ENCODE peak calls at places on chromosomes 4 and X, in five cellular contexts. One of them, this sample, is unnamed.

GRCh38 chr4:128386761-128387599 is 99.4 kb upstream of the PGRMC2 start:
- DNase-seq in right lobe of liver: peak; percentile 85
- DNase-seq in AG10803: peak; percentile 99
- DNase-seq in astrocyte of the cerebellum: peak; percentile 98
- DNase-seq in AG04449: peak; percentile 91
- DNase-seq in this sample: peak; percentile 94

GRCh38 chrX:139762400-139763183 is 54.6 kb upstream of the MCF2 start:
- DNase-seq in right lobe of liver: no peak
- DNase-seq in AG10803: peak; percentile 22
- DNase-seq in astrocyte of the cerebellum: no peak
- DNase-seq in AG04449: no peak
- DNase-seq in this sample: no peak

GRCh38 chr4:18957721-18958120 is 936.2 kb upstream of the LCORL start:
- DNase-seq in right lobe of liver: no peak
- DNase-seq in AG10803: no peak
- DNase-seq in astrocyte of the cerebellum: no peak
- DNase-seq in AG04449: no peak
- DNase-seq in this sample: no peak

GRCh38 chr4:8341691-8342090 is 72.1 kb downstream of the HTRA3 start:
- DNase-seq in right lobe of liver: no peak
- DNase-seq in AG10803: no peak
- DNase-seq in astrocyte of the cerebellum: no peak
- DNase-seq in AG04449: no peak
- DNase-seq in this sample: peak; percentile 41

GRCh38 chr4:67929447-67929846 is 33.8 kb downstream of the TMPRSS11A start:
- DNase-seq in right lobe of liver: no peak
- DNase-seq in AG10803: peak; percentile 9
- DNase-seq in astrocyte of the cerebellum: peak; percentile 39
- DNase-seq in AG04449: no peak
- DNase-seq in this sample: no peak

GRCh38 chrX:24515447-24515846 is 50.4 kb downstream of the PDK3 start:
- DNase-seq in right lobe of liver: no peak
- DNase-seq in AG10803: no peak
- DNase-seq in astrocyte of the cerebellum: peak; percentile 16
- DNase-seq in AG04449: no peak
- DNase-seq in this sample: no peak

GRCh38 chr4:22532896-22533295 is 17.0 kb upstream of the ADGRA3 start:
- DNase-seq in right lobe of liver: no peak
- DNase-seq in AG10803: no peak
- DNase-seq in astrocyte of the cerebellum: no peak
- DNase-seq in AG04449: no peak
- DNase-seq in this sample: no peak

GRCh38 chr4:136863756-136864155 is 668.5 kb downstream of the PCDH18 start:
- DNase-seq in right lobe of liver: no peak
- DNase-seq in AG10803: no peak
- DNase-seq in astrocyte of the cerebellum: no peak
- DNase-seq in AG04449: no peak
- DNase-seq in this sample: no peak

GRCh38 chr4:4320951-4321714 is 31.1 kb downstream of the ZBTB49 start:
- DNase-seq in right lobe of liver: no peak
- DNase-seq in AG10803: no peak
- DNase-seq in astrocyte of the cerebellum: no peak
- DNase-seq in AG04449: no peak
- DNase-seq in this sample: peak; percentile 69

GRCh38 chrX:65985922-65986588 is 53.8 kb downstream of the VSIG4 start:
- DNase-seq in right lobe of liver: peak; percentile 18
- DNase-seq in AG10803: peak; percentile 41
- DNase-seq in astrocyte of the cerebellum: peak; percentile 26
- DNase-seq in AG04449: peak; percentile 0
- DNase-seq in this sample: no peak

GRCh38 chr4:92304073-92304472 is 307 bp downstream of the GRID2 start:
- DNase-seq in right lobe of liver: no peak
- DNase-seq in AG10803: no peak
- DNase-seq in astrocyte of the cerebellum: no peak
- DNase-seq in AG04449: no peak
- DNase-seq in this sample: no peak

GRCh38 chr4:77367638-77368037 is 210.6 kb downstream of the CCNG2 start:
- DNase-seq in right lobe of liver: no peak
- DNase-seq in AG10803: no peak
- DNase-seq in astrocyte of the cerebellum: no peak
- DNase-seq in AG04449: no peak
- DNase-seq in this sample: no peak

GRCh38 chr4:56241500-56241899 is 145.8 kb downstream of the AASDH start:
- DNase-seq in right lobe of liver: no peak
- DNase-seq in AG10803: no peak
- DNase-seq in astrocyte of the cerebellum: no peak
- DNase-seq in AG04449: no peak
- DNase-seq in this sample: no peak

GRCh38 chr4:180350866-180351350 is 1892.3 kb upstream of the TENM3 start:
- DNase-seq in right lobe of liver: no peak
- DNase-seq in AG10803: no peak
- DNase-seq in astrocyte of the cerebellum: no peak
- DNase-seq in AG04449: no peak
- DNase-seq in this sample: no peak

GRCh38 chrX:101658661-101659477 is 781 bp downstream of the ARMCX2 start:
- DNase-seq in right lobe of liver: peak; percentile 55
- DNase-seq in AG10803: peak; percentile 52
- DNase-seq in astrocyte of the cerebellum: peak; percentile 3
- DNase-seq in AG04449: no peak
- DNase-seq in this sample: peak; percentile 87

GRCh38 chrX:69285881-69286545 is 120.8 kb upstream of the PJA1 start:
- DNase-seq in right lobe of liver: peak; percentile 62
- DNase-seq in AG10803: no peak
- DNase-seq in astrocyte of the cerebellum: no peak
- DNase-seq in AG04449: no peak
- DNase-seq in this sample: no peak

GRCh38 chrX:48956728-48957414 is 536 bp downstream of the OTUD5 start:
- DNase-seq in right lobe of liver: peak; percentile 48
- DNase-seq in AG10803: no peak
- DNase-seq in astrocyte of the cerebellum: no peak
- DNase-seq in AG04449: no peak
- DNase-seq in this sample: no peak

GRCh38 chrX:17706676-17707075 is 30.6 kb upstream of the SCML1 start:
- DNase-seq in right lobe of liver: no peak
- DNase-seq in AG10803: peak; percentile 90
- DNase-seq in astrocyte of the cerebellum: no peak
- DNase-seq in AG04449: peak; percentile 65
- DNase-seq in this sample: no peak

GRCh38 chr4:19748911-19749473 is 502.7 kb upstream of the SLIT2 start:
- DNase-seq in right lobe of liver: no peak
- DNase-seq in AG10803: peak; percentile 90
- DNase-seq in astrocyte of the cerebellum: peak; percentile 29
- DNase-seq in AG04449: no peak
- DNase-seq in this sample: no peak

GRCh38 chr4:158821228-158822009 is 52.6 kb downstream of the FNIP2 start:
- DNase-seq in right lobe of liver: no peak
- DNase-seq in AG10803: peak; percentile 50
- DNase-seq in astrocyte of the cerebellum: no peak
- DNase-seq in AG04449: no peak
- DNase-seq in this sample: no peak

GRCh38 chr4:81465668-81466357 is 5.9 kb downstream of the RASGEF1B start:
- DNase-seq in right lobe of liver: no peak
- DNase-seq in AG10803: no peak
- DNase-seq in astrocyte of the cerebellum: no peak
- DNase-seq in AG04449: no peak
- DNase-seq in this sample: no peak

GRCh38 chr4:168564024-168564423 is 67.2 kb downstream of the PALLD start:
- DNase-seq in right lobe of liver: no peak
- DNase-seq in AG10803: no peak
- DNase-seq in astrocyte of the cerebellum: no peak
- DNase-seq in AG04449: no peak
- DNase-seq in this sample: no peak

GRCh38 chrX:100411802-100412333 is 1.8 kb upstream of the PCDH19 start:
- DNase-seq in right lobe of liver: no peak
- DNase-seq in AG10803: no peak
- DNase-seq in astrocyte of the cerebellum: no peak
- DNase-seq in AG04449: no peak
- DNase-seq in this sample: no peak

GRCh38 chr4:57265831-57266582 is 155.8 kb upstream of the IGFBP7 start:
- DNase-seq in right lobe of liver: no peak
- DNase-seq in AG10803: no peak
- DNase-seq in astrocyte of the cerebellum: no peak
- DNase-seq in AG04449: no peak
- DNase-seq in this sample: no peak

GRCh38 chr4:127470290-127470809 is 162.4 kb upstream of the INTU start:
- DNase-seq in right lobe of liver: no peak
- DNase-seq in AG10803: no peak
- DNase-seq in astrocyte of the cerebellum: no peak
- DNase-seq in AG04449: no peak
- DNase-seq in this sample: peak; percentile 90

GRCh38 chr4:133320576-133321170 is 171.6 kb downstream of the PCDH10 start:
- DNase-seq in right lobe of liver: no peak
- DNase-seq in AG10803: no peak
- DNase-seq in astrocyte of the cerebellum: peak; percentile 22
- DNase-seq in AG04449: no peak
- DNase-seq in this sample: no peak

GRCh38 chrX:16604300-16604699 is 45.7 kb upstream of the S100G start:
- DNase-seq in right lobe of liver: no peak
- DNase-seq in AG10803: no peak
- DNase-seq in astrocyte of the cerebellum: no peak
- DNase-seq in AG04449: no peak
- DNase-seq in this sample: no peak

GRCh38 chrX:72201836-72202536 is 20.4 kb downstream of the PIN4 start:
- DNase-seq in right lobe of liver: no peak
- DNase-seq in AG10803: peak; percentile 76
- DNase-seq in astrocyte of the cerebellum: peak; percentile 33
- DNase-seq in AG04449: peak; percentile 12
- DNase-seq in this sample: no peak

GRCh38 chrX:149517308-149517707 is 12.2 kb upstream of the IDS start:
- DNase-seq in right lobe of liver: no peak
- DNase-seq in AG10803: no peak
- DNase-seq in astrocyte of the cerebellum: no peak
- DNase-seq in AG04449: no peak
- DNase-seq in this sample: no peak

GRCh38 chrX:149516604-149517003 is 11.5 kb upstream of the IDS start:
- DNase-seq in right lobe of liver: no peak
- DNase-seq in AG10803: no peak
- DNase-seq in astrocyte of the cerebellum: no peak
- DNase-seq in AG04449: no peak
- DNase-seq in this sample: no peak

GRCh38 chrX:149518236-149518635 is 13.1 kb upstream of the IDS start:
- DNase-seq in right lobe of liver: no peak
- DNase-seq in AG10803: no peak
- DNase-seq in astrocyte of the cerebellum: no peak
- DNase-seq in AG04449: no peak
- DNase-seq in this sample: no peak

GRCh38 chrX:149522914-149523313 is 17.8 kb upstream of the IDS start:
- DNase-seq in right lobe of liver: peak; percentile 33
- DNase-seq in AG10803: no peak
- DNase-seq in astrocyte of the cerebellum: no peak
- DNase-seq in AG04449: no peak
- DNase-seq in this sample: no peak

DNA sequence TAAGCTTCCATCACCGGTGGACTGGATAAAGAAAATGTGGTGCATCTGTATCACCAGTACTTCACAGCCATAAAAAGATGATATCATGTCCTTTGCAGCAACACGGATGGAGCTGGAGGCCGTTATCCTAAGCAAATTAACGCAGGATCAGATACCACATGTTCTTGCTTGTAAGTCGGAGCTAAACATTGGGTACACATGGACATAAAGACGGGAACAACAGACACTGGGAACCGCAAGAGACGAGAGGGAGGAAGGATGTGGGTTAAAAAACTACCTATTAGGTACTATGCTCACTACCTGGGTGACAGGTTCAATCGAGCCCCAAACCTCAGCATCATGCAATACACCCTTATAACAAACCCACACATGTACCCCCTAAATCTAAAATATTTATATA is 16.3 kb upstream of the IDS start:
- DNase-seq in right lobe of liver: no peak
- DNase-seq in AG10803: no peak
- DNase-seq in astrocyte of the cerebellum: no peak
- DNase-seq in AG04449: no peak
- DNase-seq in this sample: no peak
- TF ChIP-seq CTCF in right lobe of liver: no peak
- TF ChIP-seq CTCF in AG10803: no peak
- TF ChIP-seq CTCF in astrocyte of the cerebellum: no peak
- TF ChIP-seq CTCF in AG04449: no peak
- TF ChIP-seq CTCF in this sample: no peak

GRCh38 chr4:163542275-163542674 is 47.8 kb downstream of the TMA16 start:
- DNase-seq in right lobe of liver: no peak
- DNase-seq in AG10803: peak; percentile 40
- DNase-seq in astrocyte of the cerebellum: peak; percentile 28
- DNase-seq in AG04449: no peak
- DNase-seq in this sample: no peak

GRCh38 chr4:163540977-163541376 is 46.5 kb downstream of the TMA16 start:
- DNase-seq in right lobe of liver: no peak
- DNase-seq in AG10803: peak; percentile 70
- DNase-seq in astrocyte of the cerebellum: peak; percentile 92
- DNase-seq in AG04449: peak; percentile 65
- DNase-seq in this sample: no peak

GRCh38 chr4:163536101-163536500 is 41.6 kb downstream of the TMA16 start:
- DNase-seq in right lobe of liver: no peak
- DNase-seq in AG10803: peak; percentile 52
- DNase-seq in astrocyte of the cerebellum: peak; percentile 70
- DNase-seq in AG04449: no peak
- DNase-seq in this sample: no peak

GRCh38 chr4:163544407-163545038 is 50.0 kb downstream of the TMA16 start:
- DNase-seq in right lobe of liver: peak; percentile 59
- DNase-seq in AG10803: peak; percentile 40
- DNase-seq in astrocyte of the cerebellum: no peak
- DNase-seq in AG04449: no peak
- DNase-seq in this sample: no peak

DNA sequence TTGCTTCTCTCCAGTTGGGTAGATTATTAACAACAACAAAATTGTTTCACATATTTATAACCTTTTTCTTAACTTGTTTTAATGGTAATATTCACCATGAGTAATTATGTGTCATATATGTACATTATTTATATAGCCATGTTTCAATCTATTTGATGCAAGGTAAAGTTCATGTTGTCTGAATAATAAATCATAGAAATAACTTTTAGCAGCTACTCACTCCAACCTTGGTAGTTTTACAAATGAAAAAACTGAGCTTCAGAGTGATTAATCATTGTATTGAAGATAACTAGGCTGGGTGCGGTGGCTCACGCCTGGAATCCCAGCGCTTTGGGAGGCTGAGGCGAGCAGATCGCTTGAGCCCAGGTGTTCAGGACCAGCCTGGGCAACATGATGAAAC is 46.0 kb downstream of the TMA16 start:
- DNase-seq in right lobe of liver: no peak
- DNase-seq in AG10803: no peak
- DNase-seq in astrocyte of the cerebellum: no peak
- DNase-seq in AG04449: no peak
- DNase-seq in this sample: no peak
- TF ChIP-seq CTCF in right lobe of liver: no peak
- TF ChIP-seq CTCF in AG10803: no peak
- TF ChIP-seq CTCF in astrocyte of the cerebellum: no peak
- TF ChIP-seq CTCF in AG04449: no peak
- TF ChIP-seq CTCF in this sample: no peak

GRCh38 chr4:105896984-105897760 is 1.9 kb downstream of the NPNT start:
- DNase-seq in right lobe of liver: no peak
- DNase-seq in AG10803: no peak
- DNase-seq in astrocyte of the cerebellum: no peak
- DNase-seq in AG04449: no peak
- DNase-seq in this sample: no peak
- TF ChIP-seq CTCF in right lobe of liver: no peak
- TF ChIP-seq CTCF in AG10803: no peak
- TF ChIP-seq CTCF in astrocyte of the cerebellum: no peak
- TF ChIP-seq CTCF in AG04449: no peak
- TF ChIP-seq CTCF in this sample: no peak

GRCh38 chrX:45208121-45208856 is 7.6 kb upstream of the DIPK2B start:
- DNase-seq in right lobe of liver: no peak
- DNase-seq in AG10803: no peak
- DNase-seq in astrocyte of the cerebellum: no peak
- DNase-seq in AG04449: no peak
- DNase-seq in this sample: no peak
- TF ChIP-seq CTCF in right lobe of liver: no peak
- TF ChIP-seq CTCF in AG10803: no peak
- TF ChIP-seq CTCF in astrocyte of the cerebellum: no peak
- TF ChIP-seq CTCF in AG04449: no peak
- TF ChIP-seq CTCF in this sample: no peak